ENCODE peak calls at places on chromosomes 5 and 9, in ten cellular contexts. D, X, R, O, W, A, L, M, P and Y are unnamed samples.

GRCh38 chr5:77272206-77272605 is 61.7 kb downstream of the PDE8B start:
- DNase-seq in A (no peak), W (no peak), O (no peak), R (no peak), M (no peak), L (no peak), X (no peak), D (no peak), P (no peak), Y (no peak)

GRCh38 chr5:56656816-56657740 is 158.3 kb upstream of the MAP3K1 start:
- DNase-seq in M (no peak), L (no peak), W (no peak), O (no peak), R (no peak), A (peak), P (no peak), D (no peak), X (no peak), Y (no peak)

GRCh38 chr5:79237735-79238560 is 2.0 kb downstream of the JMY start:
- DNase-seq in R (no peak), L (no peak), M (no peak), D (no peak), X (no peak), O (no peak), A (no peak), P (no peak), W (no peak), Y (no peak)

GRCh38 chr9:19660019-19660418 is 128.8 kb downstream of the SLC24A2 start:
- DNase-seq in P (no peak), X (no peak), L (no peak), W (no peak), D (no peak), A (no peak), R (no peak), M (no peak), O (no peak), Y (no peak)

GRCh38 chr5:33457124-33457523 is 16.4 kb downstream of the TARS1 start:
- DNase-seq in M (no peak), O (no peak), L (no peak), R (no peak), A (no peak), D (no peak), W (no peak), X (no peak), P (no peak), Y (no peak)

GRCh38 chr9:129141066-129142041 is 30.1 kb downstream of the PTPA start:
- DNase-seq in A (peak), R (peak), O (no peak), P (no peak), L (peak), M (peak), W (peak), X (peak), D (no peak), Y (no peak)

GRCh38 chr5:90709323-90710148 is 150.9 kb downstream of the ADGRV1 start:
- DNase-seq in W (peak), R (no peak), L (peak), O (no peak), A (peak), M (peak), P (no peak), D (no peak), X (peak), Y (peak)

GRCh38 chr9:98135938-98136337 is 16.9 kb upstream of the TRIM14 start:
- DNase-seq in O (no peak), L (no peak), D (no peak), M (no peak), P (no peak), A (no peak), R (no peak), W (no peak), X (peak), Y (no peak)

GRCh38 chr5:156121234-156121633 is 205.7 kb upstream of the SGCD start:
- DNase-seq in A (no peak), O (no peak), R (no peak), M (no peak), D (no peak), W (no peak), X (no peak), L (no peak), P (no peak), Y (no peak)

GRCh38 chr9:69179037-69179436 is 5.0 kb downstream of the TJP2 start:
- DNase-seq in W (no peak), M (no peak), L (no peak), O (no peak), P (no peak), D (no peak), R (no peak), X (no peak), A (no peak), Y (no peak)

GRCh38 chr5:133613743-133614142 is 1.4 kb upstream of the FSTL4 start:
- DNase-seq in X (no peak), M (no peak), P (no peak), R (no peak), L (no peak), W (no peak), O (no peak), A (no peak), D (no peak), Y (no peak)

GRCh38 chr5:171405615-171406014 is 13.8 kb upstream of the FGF18 start:
- DNase-seq in W (no peak), R (no peak), L (no peak), O (no peak), X (no peak), D (no peak), A (peak), P (no peak), M (no peak), Y (no peak)

GRCh38 chr9:22308177-22308576 is 138.4 kb upstream of the DMRTA1 start:
- DNase-seq in L (no peak), P (no peak), A (no peak), O (no peak), D (peak), W (no peak), R (no peak), X (no peak), M (no peak), Y (peak)

GRCh38 chr5:133704411-133704810 is 92.1 kb upstream of the FSTL4 start:
- DNase-seq in L (no peak), W (no peak), O (no peak), P (no peak), X (peak), D (no peak), M (no peak), R (no peak), A (no peak), Y (no peak)

GRCh38 chr9:125296843-125297372 is 35.3 kb downstream of the GAPVD1 start:
- DNase-seq in M (peak), P (no peak), O (no peak), W (no peak), X (no peak), R (no peak), D (peak), L (no peak), A (no peak), Y (no peak)

GRCh38 chr5:1185652-1186350 is 15.6 kb upstream of the SLC6A19 start:
- DNase-seq in P (peak), D (no peak), A (no peak), R (peak), O (no peak), X (no peak), M (peak), W (no peak), L (no peak), Y (no peak)

GRCh38 chr5:101278011-101278687 is 375.1 kb upstream of the ST8SIA4 start:
- DNase-seq in R (no peak), D (no peak), W (no peak), O (no peak), M (no peak), X (no peak), P (no peak), L (no peak), A (peak), Y (no peak)

GRCh38 chr9:127586537-127586936 is 25.5 kb upstream of the STXBP1 start:
- DNase-seq in A (peak), W (peak), P (peak), L (peak), M (peak), R (peak), D (peak), O (peak), X (peak), Y (no peak)

GRCh38 chr5:179124853-179125788 is 64.9 kb downstream of the ZNF354C start:
- DNase-seq in R (peak), W (no peak), O (no peak), L (no peak), P (no peak), M (no peak), A (no peak), D (no peak), X (peak), Y (no peak)

GRCh38 chr5:81244451-81244850 is 11.3 kb downstream of the CKMT2 start:
- DNase-seq in W (no peak), X (no peak), O (no peak), D (no peak), A (no peak), M (no peak), R (no peak), L (no peak), P (no peak), Y (no peak)

GRCh38 chr9:83266618-83267543 is 203.9 kb upstream of the RASEF start:
- DNase-seq in A (peak), W (peak), O (no peak), M (no peak), X (no peak), R (no peak), D (no peak), P (no peak), L (peak), Y (no peak)

GRCh38 chr9:135978650-135979461 is 17.7 kb upstream of the UBAC1 start:
- DNase-seq in D (no peak), A (no peak), M (no peak), P (peak), W (no peak), O (no peak), X (no peak), L (no peak), R (no peak), Y (no peak)

GRCh38 chr5:174409070-174409469 is 315.3 kb upstream of the MSX2 start:
- DNase-seq in A (peak), L (no peak), D (no peak), X (no peak), W (no peak), R (no peak), M (no peak), P (no peak), O (no peak), Y (no peak)

GRCh38 chr5:53554444-53554843 is 6.0 kb upstream of the NDUFS4 start:
- DNase-seq in A (no peak), D (no peak), X (no peak), P (no peak), O (no peak), M (no peak), L (no peak), R (no peak), W (no peak), Y (no peak)

GRCh38 chr9:127445851-127446719 is 5.1 kb downstream of the RPL12 start:
- DNase-seq in O (no peak), A (peak), R (no peak), P (no peak), M (no peak), X (peak), L (no peak), W (no peak), D (no peak), Y (no peak)

GRCh38 chr5:175823731-175824525 is 47.5 kb upstream of the CPLX2 start:
- DNase-seq in W (no peak), D (peak), O (no peak), X (peak), L (no peak), P (no peak), A (no peak), M (no peak), R (no peak), Y (no peak)

GRCh38 chr5:68243681-68244080 is 28.1 kb downstream of the PIK3R1 start:
- DNase-seq in W (no peak), M (no peak), X (no peak), O (no peak), A (no peak), D (no peak), L (no peak), P (no peak), R (no peak), Y (no peak)

GRCh38 chr9:36386396-36386795 is 13.7 kb downstream of the RNF38 start:
- DNase-seq in M (no peak), W (no peak), X (no peak), R (no peak), A (peak), P (no peak), O (no peak), L (no peak), D (no peak), Y (no peak)

GRCh38 chr9:125655691-125656410 is 51.2 kb downstream of the MAPKAP1 start:
- DNase-seq in X (no peak), L (no peak), R (no peak), P (no peak), O (no peak), W (peak), A (peak), M (no peak), D (no peak), Y (no peak)

GRCh38 chr9:3875371-3876132 is 349.8 kb upstream of the RFX3 start:
- DNase-seq in A (peak), M (no peak), L (peak), P (no peak), W (peak), R (no peak), X (no peak), D (no peak), O (no peak), Y (no peak)

GRCh38 chr5:103467831-103468230 is 94.8 kb downstream of the NUDT12 start:
- DNase-seq in A (no peak), O (no peak), D (no peak), W (no peak), P (no peak), R (no peak), X (no peak), L (no peak), M (no peak), Y (no peak)